ENCODE peak calls at places on chromosomes 13 and 19, in four cellular contexts. S is pancreas, F is psoas muscle, Q is fibroblast of lung. I is an unnamed sample.

GRCh38 chr13:53191091-53191490 is 162.5 kb downstream of the OLFM4 start:
- DNase-seq in S (no peak), F (no peak), Q (no peak), I (no peak)

GRCh38 chr13:27171244-27171829 is at the start of gene USP12:
- DNase-seq in S (no peak), F (no peak), Q (peak; percentile 16), I (peak; percentile 60)

GRCh38 chr13:93147293-93147645 is 79.3 kb upstream of the GPC6 start:
- DNase-seq in S (no peak), F (no peak), Q (no peak), I (no peak)

GRCh38 chr13:59566544-59566943 is 597.2 kb downstream of the DIAPH3 start:
- DNase-seq in S (no peak), F (no peak), Q (no peak), I (no peak)

GRCh38 chr19:35555301-35556005 is 8.0 kb downstream of the ATP4A start:
- DNase-seq in S (no peak), F (no peak), Q (peak; percentile 24), I (no peak)

GRCh38 chr13:22108283-22108897 is 437.5 kb downstream of the FGF9 start:
- DNase-seq in S (no peak), F (no peak), Q (peak; percentile 66), I (no peak)

GRCh38 chr13:25874907-25875306 is 176.9 kb downstream of the SHISA2 start:
- DNase-seq in S (no peak), F (no peak), Q (no peak), I (no peak)

GRCh38 chr13:75788494-75788991 is 152.4 kb downstream of the LMO7 start:
- DNase-seq in S (no peak), F (peak; percentile 61), Q (peak; percentile 90), I (no peak)

GRCh38 chr19:7772752-7773291 is 9.8 kb downstream of the CLEC4M start:
- DNase-seq in S (no peak), F (no peak), Q (no peak), I (no peak)

GRCh38 chr13:93539914-93540313 is 313.3 kb downstream of the GPC6 start:
- DNase-seq in S (no peak), F (no peak), Q (peak; percentile 8), I (no peak)

GRCh38 chr13:72638059-72638815 is 89.2 kb downstream of the MZT1 start:
- DNase-seq in S (no peak), F (no peak), Q (no peak), I (no peak)

GRCh38 chr19:47267350-47267759 is 7.3 kb upstream of the INAFM1 start:
- DNase-seq in S (peak; percentile 69), F (peak; percentile 84), Q (no peak), I (peak; percentile 66)

GRCh38 chr13:26819067-26819466 is 58.5 kb upstream of the GPR12 start:
- DNase-seq in S (no peak), F (no peak), Q (no peak), I (no peak)

GRCh38 chr13:51825165-51825592 is 19.8 kb downstream of the TMEM272 start:
- DNase-seq in S (no peak), F (no peak), Q (no peak), I (no peak)

GRCh38 chr19:35908977-35909683 is 1.0 kb upstream of the TYROBP start:
- DNase-seq in S (no peak), F (peak; percentile 84), Q (no peak), I (peak; percentile 86)

GRCh38 chr13:100550433-100550832 is 38.2 kb downstream of the GGACT start:
- DNase-seq in S (no peak), F (peak; percentile 64), Q (peak; percentile 52), I (no peak)

GRCh38 chr13:23695196-23695595 is 125.0 kb downstream of the TNFRSF19 start:
- DNase-seq in S (no peak), F (peak; percentile 43), Q (no peak), I (no peak)

GRCh38 chr13:91184244-91184926 is 163.1 kb upstream of the MIR17HG start:
- DNase-seq in S (no peak), F (no peak), Q (no peak), I (no peak)

GRCh38 chr13:76594435-76594834 is 291.8 kb downstream of the KCTD12 start:
- DNase-seq in S (no peak), F (no peak), Q (no peak), I (no peak)

GRCh38 chr13:109833940-109834339 is 47.6 kb upstream of the IRS2 start:
- DNase-seq in S (no peak), F (no peak), Q (no peak), I (no peak)

GRCh38 chr19:1569997-1570396 is 1.9 kb upstream of the MEX3D start:
- DNase-seq in S (no peak), F (no peak), Q (no peak), I (no peak)

GRCh38 chr19:1568320-1569019 is at the start of gene MEX3D:
- DNase-seq in S (peak; percentile 91), F (peak; percentile 88), Q (peak; percentile 54), I (peak; percentile 83)

GRCh38 chr19:1566392-1567115 is 1.6 kb downstream of the MEX3D start:
- DNase-seq in S (peak; percentile 65), F (peak; percentile 75), Q (peak; percentile 79), I (peak; percentile 46)

GRCh38 chr19:1567116-1567847 is 843 bp downstream of the MEX3D start:
- DNase-seq in S (peak; percentile 66), F (no peak), Q (no peak), I (no peak)

GRCh38 chr19:1567848-1568227 is 287 bp downstream of the MEX3D start:
- DNase-seq in S (no peak), F (no peak), Q (no peak), I (no peak)
- H3K4me3 ChIP-seq in S (no peak overlapping the region), F (no peak overlapping the region), Q (no peak overlapping the region), I (peak overlapping the region; percentile 56)

DNA sequence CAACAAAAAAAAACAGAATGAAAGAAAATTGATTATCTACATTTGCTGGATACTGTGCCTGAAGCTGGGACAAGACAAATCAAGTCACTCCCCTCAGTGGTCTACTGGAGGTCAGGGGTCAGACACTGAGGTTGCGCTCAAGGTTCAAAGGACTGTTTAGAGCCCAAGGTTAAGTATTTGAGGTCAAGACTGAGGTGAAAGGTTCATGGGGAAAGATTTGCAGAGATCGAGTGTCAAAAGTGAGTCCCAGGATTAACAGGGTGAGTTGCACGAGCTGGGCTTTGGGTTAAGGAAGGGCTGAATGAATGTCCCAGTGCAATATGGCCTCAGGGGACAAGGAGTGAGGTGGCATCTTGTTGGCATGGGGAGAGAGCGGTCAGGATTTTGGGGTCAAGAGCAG is 3.4 kb upstream of the TOMM40 start:
- DNase-seq in S (no peak), F (no peak), Q (no peak), I (no peak)
- H3K27ac ChIP-seq in S (no peak overlapping the region), F (no peak overlapping the region), Q (no peak overlapping the region), I (no peak overlapping the region)

GRCh38 chr13:40697711-40698110 is 31.3 kb upstream of the FOXO1 start:
- DNase-seq in S (no peak), F (no peak), Q (no peak), I (no peak)
- H3K4me3 ChIP-seq in S (no peak overlapping the region), F (no peak overlapping the region), Q (no peak overlapping the region), I (no peak overlapping the region)

GRCh38 chr19:20271215-20271926 is 104.4 kb downstream of the ZNF486 start:
- DNase-seq in S (no peak), F (no peak), Q (no peak), I (no peak)
- H3K27ac ChIP-seq in S (no peak overlapping the region), F (no peak overlapping the region), Q (no peak overlapping the region), I (no peak overlapping the region)

GRCh38 chr19:18604820-18605159 is 1.8 kb downstream of the CRLF1 start:
- DNase-seq in S (no peak), F (no peak), Q (no peak), I (no peak)
- H3K4me3 ChIP-seq in S (no peak overlapping the region), F (no peak overlapping the region), Q (no peak overlapping the region), I (no peak overlapping the region)

DNA sequence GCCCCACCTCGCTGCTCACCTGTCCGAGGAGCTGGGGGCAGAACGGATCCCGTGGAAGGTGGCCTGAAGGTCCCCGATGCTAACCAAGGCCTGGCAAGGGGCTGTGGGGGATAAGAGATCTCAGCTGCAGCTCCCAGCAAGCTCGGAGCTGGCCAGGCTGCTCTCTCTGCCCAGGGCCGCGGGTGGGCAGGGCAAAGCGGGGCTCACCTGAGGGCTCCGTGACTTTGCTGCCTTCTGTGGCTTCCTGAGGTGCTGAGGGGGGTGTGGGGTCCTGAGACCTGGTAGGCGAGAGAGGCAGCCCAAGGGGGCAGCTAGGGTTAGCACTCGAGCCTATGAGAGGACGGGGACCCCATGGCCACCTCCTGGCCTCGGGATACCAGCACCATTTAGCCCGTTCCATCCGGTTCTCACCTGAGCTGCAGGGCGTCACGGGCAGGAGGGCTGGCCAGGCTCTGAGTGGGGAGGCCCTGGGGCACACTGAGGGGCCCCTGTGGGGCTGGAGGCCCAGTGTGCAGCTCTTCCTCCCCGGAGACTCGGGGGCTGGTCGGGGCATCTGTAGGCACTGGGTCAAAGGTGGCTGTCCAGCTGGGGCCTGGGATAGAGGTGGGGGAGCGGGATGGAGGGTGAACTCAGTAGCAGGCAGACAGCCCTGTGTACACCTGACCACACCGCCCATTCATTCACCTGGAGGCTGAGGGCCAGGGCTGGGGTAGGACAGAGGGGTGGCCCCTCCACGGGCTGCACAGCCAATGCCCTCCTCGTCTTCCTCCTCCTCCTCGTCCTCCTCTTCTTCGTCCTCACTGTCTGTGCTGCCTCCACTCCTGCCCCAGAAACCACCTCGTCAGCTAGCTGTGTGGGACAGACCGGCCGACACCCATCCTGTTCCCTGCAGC is 3.1 kb upstream of the TMEM86B start:
- DNase-seq in S (peak; percentile 12), F (no peak), Q (no peak), I (no peak)
- H3K27ac ChIP-seq in S (no peak overlapping the region), F (no peak overlapping the region), Q (no peak overlapping the region), I (no peak overlapping the region)

GRCh38 chr19:30783936-30784335 is 411.8 kb downstream of the ZNF536 start:
- DNase-seq in S (no peak), F (no peak), Q (no peak), I (no peak)
- H3K4me3 ChIP-seq in S (no peak overlapping the region), F (no peak overlapping the region), Q (no peak overlapping the region), I (no peak overlapping the region)

DNA sequence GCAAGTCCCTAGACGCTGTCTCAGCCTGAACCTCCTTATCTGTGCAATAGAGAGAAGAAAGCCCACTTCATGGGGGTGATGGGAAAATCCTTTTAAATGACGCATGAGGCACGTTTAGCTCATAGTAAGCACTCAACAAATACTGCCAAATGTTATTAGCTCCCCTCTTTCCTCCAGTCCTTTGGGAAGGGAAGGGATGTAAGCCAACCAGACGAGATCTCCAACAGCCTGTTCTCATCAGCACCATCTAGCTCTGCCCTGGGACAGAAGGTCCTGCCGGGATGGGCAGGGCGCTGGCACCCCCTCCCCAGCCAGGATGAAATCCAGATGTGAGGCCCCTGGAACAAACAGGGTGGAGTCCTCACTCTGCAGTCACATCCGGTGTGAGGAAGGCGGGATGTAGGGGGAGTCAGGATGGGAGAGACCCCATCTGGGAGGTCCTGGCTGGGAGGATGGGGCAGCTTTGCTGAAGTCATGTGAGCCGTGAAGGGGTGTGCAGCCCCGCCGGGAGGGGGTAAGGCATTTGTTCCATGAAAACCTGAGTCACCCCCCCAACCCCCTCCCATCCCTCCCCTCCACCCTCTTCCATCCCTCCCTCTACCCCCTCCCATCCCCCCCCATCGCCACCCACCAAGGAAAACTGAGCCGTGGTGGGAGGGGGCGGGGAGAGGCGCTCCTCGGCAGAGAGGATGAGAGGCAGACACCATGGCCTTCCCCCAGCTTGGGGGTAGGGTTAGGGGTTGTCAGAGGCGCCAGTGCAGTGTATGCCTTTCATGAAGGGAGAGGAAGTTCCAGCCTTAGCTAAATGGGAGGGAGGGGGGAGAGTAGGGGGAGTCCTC is 4.5 kb downstream of the S1PR2 start:
- DNase-seq in S (peak; percentile 43), F (peak; percentile 90), Q (peak; percentile 100), I (no peak)
- H3K27ac ChIP-seq in S (no peak overlapping the region), F (no peak overlapping the region), Q (peak overlapping the region; percentile 76), I (no peak overlapping the region)